ENCODE peak calls at places on chromosomes 7 and 10, in nine cellular contexts. One of them, this sample, is unnamed. For H3K9me3, the result is how much of the 10 kb centered on the place peaks cover.

GRCh38 chr10:132542086-132542775 is 4.6 kb downstream of the INPP5A start:
- DNase-seq in upper lobe of right lung: no peak
- DNase-seq in WERI-Rb-1: no peak
- DNase-seq in iPS DF 6.9: no peak
- DNase-seq in OCI-LY7: no peak
- DNase-seq in heart right ventricle: no peak
- DNase-seq in heart left ventricle: no peak
- DNase-seq in neuronal stem cell: no peak
- DNase-seq in hepatocyte: no peak
- DNase-seq in this sample: peak

GRCh38 chr10:119668461-119668860 is 17.3 kb downstream of the BAG3 start:
- DNase-seq in upper lobe of right lung: no peak
- DNase-seq in WERI-Rb-1: no peak
- DNase-seq in iPS DF 6.9: no peak
- DNase-seq in OCI-LY7: no peak
- DNase-seq in heart right ventricle: no peak
- DNase-seq in heart left ventricle: no peak
- DNase-seq in neuronal stem cell: no peak
- DNase-seq in hepatocyte: no peak
- DNase-seq in this sample: no peak

GRCh38 chr7:87154166-87154565 is 1.9 kb downstream of the DMTF1 start:
- DNase-seq in upper lobe of right lung: no peak
- DNase-seq in WERI-Rb-1: no peak
- DNase-seq in iPS DF 6.9: no peak
- DNase-seq in OCI-LY7: peak
- DNase-seq in heart right ventricle: no peak
- DNase-seq in heart left ventricle: no peak
- DNase-seq in neuronal stem cell: no peak
- DNase-seq in hepatocyte: no peak
- DNase-seq in this sample: no peak

GRCh38 chr7:43296306-43296705 is 183.9 kb downstream of the HECW1 start:
- DNase-seq in upper lobe of right lung: no peak
- DNase-seq in WERI-Rb-1: no peak
- DNase-seq in iPS DF 6.9: no peak
- DNase-seq in OCI-LY7: no peak
- DNase-seq in heart right ventricle: no peak
- DNase-seq in heart left ventricle: no peak
- DNase-seq in neuronal stem cell: no peak
- DNase-seq in hepatocyte: no peak
- DNase-seq in this sample: no peak

GRCh38 chr10:129756912-129757861 is 206.9 kb downstream of the EBF3 start:
- DNase-seq in upper lobe of right lung: peak
- DNase-seq in WERI-Rb-1: no peak
- DNase-seq in iPS DF 6.9: no peak
- DNase-seq in OCI-LY7: no peak
- DNase-seq in heart right ventricle: no peak
- DNase-seq in heart left ventricle: peak
- DNase-seq in neuronal stem cell: no peak
- DNase-seq in hepatocyte: no peak
- DNase-seq in this sample: no peak

GRCh38 chr10:76621886-76622620 is 1015.6 kb downstream of the KCNMA1 start:
- DNase-seq in upper lobe of right lung: no peak
- DNase-seq in WERI-Rb-1: no peak
- DNase-seq in iPS DF 6.9: no peak
- DNase-seq in OCI-LY7: no peak
- DNase-seq in heart right ventricle: no peak
- DNase-seq in heart left ventricle: no peak
- DNase-seq in neuronal stem cell: no peak
- DNase-seq in hepatocyte: no peak
- DNase-seq in this sample: no peak

GRCh38 chr10:49038711-49039110 is 76.6 kb downstream of the VSTM4 start:
- DNase-seq in upper lobe of right lung: no peak
- DNase-seq in WERI-Rb-1: no peak
- DNase-seq in iPS DF 6.9: no peak
- DNase-seq in OCI-LY7: no peak
- DNase-seq in heart right ventricle: no peak
- DNase-seq in heart left ventricle: no peak
- DNase-seq in neuronal stem cell: no peak
- DNase-seq in hepatocyte: no peak
- DNase-seq in this sample: no peak

GRCh38 chr7:101494602-101495329 is 132.1 kb downstream of the COL26A1 start:
- DNase-seq in upper lobe of right lung: no peak
- DNase-seq in WERI-Rb-1: no peak
- DNase-seq in iPS DF 6.9: no peak
- DNase-seq in OCI-LY7: no peak
- DNase-seq in heart right ventricle: no peak
- DNase-seq in heart left ventricle: no peak
- DNase-seq in neuronal stem cell: no peak
- DNase-seq in hepatocyte: no peak
- DNase-seq in this sample: no peak

GRCh38 chr7:53607961-53608360 is 572.5 kb downstream of the POM121L12 start:
- DNase-seq in upper lobe of right lung: no peak
- DNase-seq in WERI-Rb-1: no peak
- DNase-seq in iPS DF 6.9: no peak
- DNase-seq in OCI-LY7: no peak
- DNase-seq in heart right ventricle: no peak
- DNase-seq in heart left ventricle: no peak
- DNase-seq in neuronal stem cell: no peak
- DNase-seq in hepatocyte: no peak
- DNase-seq in this sample: no peak

GRCh38 chr10:60363187-60363586 is 26.5 kb downstream of the ANK3 start:
- DNase-seq in upper lobe of right lung: no peak
- DNase-seq in WERI-Rb-1: no peak
- DNase-seq in iPS DF 6.9: no peak
- DNase-seq in OCI-LY7: no peak
- DNase-seq in heart right ventricle: no peak
- DNase-seq in heart left ventricle: no peak
- DNase-seq in neuronal stem cell: no peak
- DNase-seq in hepatocyte: no peak
- DNase-seq in this sample: no peak

GRCh38 chr7:113294750-113295149 is 176.4 kb upstream of the SMIM30 start:
- DNase-seq in upper lobe of right lung: no peak
- DNase-seq in WERI-Rb-1: no peak
- DNase-seq in iPS DF 6.9: no peak
- DNase-seq in OCI-LY7: no peak
- DNase-seq in heart right ventricle: no peak
- DNase-seq in heart left ventricle: no peak
- DNase-seq in neuronal stem cell: no peak
- DNase-seq in hepatocyte: no peak
- DNase-seq in this sample: no peak

GRCh38 chr7:130071701-130072622 is 1.6 kb downstream of the KLHDC10 start:
- DNase-seq in upper lobe of right lung: no peak
- DNase-seq in WERI-Rb-1: peak
- DNase-seq in iPS DF 6.9: peak
- DNase-seq in OCI-LY7: peak
- DNase-seq in heart right ventricle: no peak
- DNase-seq in heart left ventricle: peak
- DNase-seq in neuronal stem cell: peak
- DNase-seq in hepatocyte: peak
- DNase-seq in this sample: no peak

GRCh38 chr10:824497-824896 is 107.0 kb downstream of the LARP4B start:
- DNase-seq in upper lobe of right lung: no peak
- DNase-seq in WERI-Rb-1: no peak
- DNase-seq in iPS DF 6.9: no peak
- DNase-seq in OCI-LY7: no peak
- DNase-seq in heart right ventricle: no peak
- DNase-seq in heart left ventricle: no peak
- DNase-seq in neuronal stem cell: no peak
- DNase-seq in hepatocyte: no peak
- DNase-seq in this sample: no peak

GRCh38 chr7:1748076-1748750 is 78.1 kb downstream of the ELFN1 start:
- DNase-seq in upper lobe of right lung: no peak
- DNase-seq in WERI-Rb-1: no peak
- DNase-seq in iPS DF 6.9: no peak
- DNase-seq in OCI-LY7: no peak
- DNase-seq in heart right ventricle: no peak
- DNase-seq in heart left ventricle: no peak
- DNase-seq in neuronal stem cell: no peak
- DNase-seq in hepatocyte: no peak
- DNase-seq in this sample: no peak

GRCh38 chr7:121379930-121380329 is 16.2 kb downstream of the FAM3C start:
- DNase-seq in upper lobe of right lung: no peak
- DNase-seq in WERI-Rb-1: no peak
- DNase-seq in iPS DF 6.9: no peak
- DNase-seq in OCI-LY7: no peak
- DNase-seq in heart right ventricle: no peak
- DNase-seq in heart left ventricle: no peak
- DNase-seq in neuronal stem cell: no peak
- DNase-seq in hepatocyte: no peak
- DNase-seq in this sample: no peak

GRCh38 chr7:55185941-55186609 is 167.3 kb downstream of the EGFR start:
- DNase-seq in upper lobe of right lung: no peak
- DNase-seq in WERI-Rb-1: no peak
- DNase-seq in iPS DF 6.9: no peak
- DNase-seq in OCI-LY7: no peak
- DNase-seq in heart right ventricle: no peak
- DNase-seq in heart left ventricle: no peak
- DNase-seq in neuronal stem cell: no peak
- DNase-seq in hepatocyte: peak
- DNase-seq in this sample: peak

GRCh38 chr7:147240468-147240867 is 1123.9 kb downstream of the CNTNAP2 start:
- DNase-seq in upper lobe of right lung: no peak
- DNase-seq in WERI-Rb-1: no peak
- DNase-seq in iPS DF 6.9: no peak
- DNase-seq in OCI-LY7: no peak
- DNase-seq in heart right ventricle: no peak
- DNase-seq in heart left ventricle: no peak
- DNase-seq in neuronal stem cell: no peak
- DNase-seq in hepatocyte: no peak
- DNase-seq in this sample: no peak

GRCh38 chr10:86757110-86757790 is 831 bp downstream of the BMPR1A start:
- DNase-seq in upper lobe of right lung: peak
- DNase-seq in WERI-Rb-1: peak
- DNase-seq in iPS DF 6.9: no peak
- DNase-seq in OCI-LY7: no peak
- DNase-seq in heart right ventricle: peak
- DNase-seq in heart left ventricle: peak
- DNase-seq in neuronal stem cell: peak
- DNase-seq in hepatocyte: peak
- DNase-seq in this sample: no peak

GRCh38 chr10:117570880-117571279 is 28.3 kb downstream of the EMX2 start:
- DNase-seq in upper lobe of right lung: no peak
- DNase-seq in WERI-Rb-1: no peak
- DNase-seq in iPS DF 6.9: no peak
- DNase-seq in OCI-LY7: no peak
- DNase-seq in heart right ventricle: no peak
- DNase-seq in heart left ventricle: no peak
- DNase-seq in neuronal stem cell: no peak
- DNase-seq in hepatocyte: no peak
- DNase-seq in this sample: no peak

GRCh38 chr10:67464278-67464677 is 231.7 kb downstream of the CTNNA3 start:
- DNase-seq in upper lobe of right lung: no peak
- DNase-seq in WERI-Rb-1: no peak
- DNase-seq in iPS DF 6.9: no peak
- DNase-seq in OCI-LY7: no peak
- DNase-seq in heart right ventricle: no peak
- DNase-seq in heart left ventricle: no peak
- DNase-seq in neuronal stem cell: no peak
- DNase-seq in hepatocyte: no peak
- DNase-seq in this sample: no peak

GRCh38 chr10:77969029-77969635 is 42.6 kb upstream of the DLG5 start:
- DNase-seq in upper lobe of right lung: no peak
- DNase-seq in WERI-Rb-1: peak
- DNase-seq in iPS DF 6.9: no peak
- DNase-seq in OCI-LY7: no peak
- DNase-seq in heart right ventricle: no peak
- DNase-seq in heart left ventricle: no peak
- DNase-seq in neuronal stem cell: no peak
- DNase-seq in hepatocyte: no peak
- DNase-seq in this sample: no peak

GRCh38 chr10:35306852-35307251 is 29.5 kb upstream of the CCNY start:
- DNase-seq in upper lobe of right lung: peak
- DNase-seq in WERI-Rb-1: no peak
- DNase-seq in iPS DF 6.9: no peak
- DNase-seq in OCI-LY7: no peak
- DNase-seq in heart right ventricle: no peak
- DNase-seq in heart left ventricle: no peak
- DNase-seq in neuronal stem cell: no peak
- DNase-seq in hepatocyte: peak
- DNase-seq in this sample: peak

GRCh38 chr10:132646443-132647097 is 109.0 kb downstream of the INPP5A start:
- DNase-seq in upper lobe of right lung: peak
- DNase-seq in WERI-Rb-1: no peak
- DNase-seq in iPS DF 6.9: no peak
- DNase-seq in OCI-LY7: no peak
- DNase-seq in heart right ventricle: no peak
- DNase-seq in heart left ventricle: peak
- DNase-seq in neuronal stem cell: no peak
- DNase-seq in hepatocyte: no peak
- DNase-seq in this sample: peak

GRCh38 chr7:111802194-111802785 is 240.0 kb upstream of the IMMP2L start:
- DNase-seq in upper lobe of right lung: no peak
- DNase-seq in WERI-Rb-1: no peak
- DNase-seq in iPS DF 6.9: no peak
- DNase-seq in OCI-LY7: no peak
- DNase-seq in heart right ventricle: no peak
- DNase-seq in heart left ventricle: no peak
- DNase-seq in neuronal stem cell: no peak
- DNase-seq in hepatocyte: no peak
- DNase-seq in this sample: no peak
- H3K9me3 ChIP-seq in upper lobe of right lung: under half
- H3K9me3 ChIP-seq in WERI-Rb-1: under half
- H3K9me3 ChIP-seq in iPS DF 6.9: under half
- H3K9me3 ChIP-seq in OCI-LY7: under half
- H3K9me3 ChIP-seq in heart right ventricle: under half
- H3K9me3 ChIP-seq in heart left ventricle: under half
- H3K9me3 ChIP-seq in neuronal stem cell: under half
- H3K9me3 ChIP-seq in hepatocyte: under half
- H3K9me3 ChIP-seq in this sample: under half

GRCh38 chr10:125161570-125162139 is 1.3 kb upstream of the CTBP2 start:
- DNase-seq in upper lobe of right lung: peak
- DNase-seq in WERI-Rb-1: no peak
- DNase-seq in iPS DF 6.9: no peak
- DNase-seq in OCI-LY7: no peak
- DNase-seq in heart right ventricle: peak
- DNase-seq in heart left ventricle: no peak
- DNase-seq in neuronal stem cell: no peak
- DNase-seq in hepatocyte: peak
- DNase-seq in this sample: no peak
- H3K27ac ChIP-seq in upper lobe of right lung: peak
- H3K27ac ChIP-seq in WERI-Rb-1: peak
- H3K27ac ChIP-seq in iPS DF 6.9: no peak
- H3K27ac ChIP-seq in OCI-LY7: no peak
- H3K27ac ChIP-seq in heart right ventricle: peak
- H3K27ac ChIP-seq in heart left ventricle: peak
- H3K27ac ChIP-seq in neuronal stem cell: peak
- H3K27ac ChIP-seq in hepatocyte: peak
- H3K27ac ChIP-seq in this sample: peak

GRCh38 chr7:144827581-144828139 is 8.2 kb downstream of the TPK1 start:
- DNase-seq in upper lobe of right lung: no peak
- DNase-seq in WERI-Rb-1: peak
- DNase-seq in iPS DF 6.9: no peak
- DNase-seq in OCI-LY7: no peak
- DNase-seq in heart right ventricle: no peak
- DNase-seq in heart left ventricle: no peak
- DNase-seq in neuronal stem cell: no peak
- DNase-seq in hepatocyte: peak
- DNase-seq in this sample: no peak
- H3K4me3 ChIP-seq in upper lobe of right lung: no peak
- H3K4me3 ChIP-seq in WERI-Rb-1: no peak
- H3K4me3 ChIP-seq in iPS DF 6.9: no peak
- H3K4me3 ChIP-seq in OCI-LY7: peak
- H3K4me3 ChIP-seq in heart right ventricle: no peak
- H3K4me3 ChIP-seq in heart left ventricle: no peak
- H3K4me3 ChIP-seq in neuronal stem cell: no peak
- H3K4me3 ChIP-seq in hepatocyte: no peak
- H3K4me3 ChIP-seq in this sample: no peak

GRCh38 chr7:464177-464711 is 55.4 kb downstream of the PDGFA start:
- DNase-seq in upper lobe of right lung: peak
- DNase-seq in WERI-Rb-1: no peak
- DNase-seq in iPS DF 6.9: no peak
- DNase-seq in OCI-LY7: no peak
- DNase-seq in heart right ventricle: no peak
- DNase-seq in heart left ventricle: no peak
- DNase-seq in neuronal stem cell: no peak
- DNase-seq in hepatocyte: no peak
- DNase-seq in this sample: peak
- H3K9me3 ChIP-seq in upper lobe of right lung: under half
- H3K9me3 ChIP-seq in WERI-Rb-1: under half
- H3K9me3 ChIP-seq in iPS DF 6.9: under half
- H3K9me3 ChIP-seq in OCI-LY7: under half
- H3K9me3 ChIP-seq in heart right ventricle: under half
- H3K9me3 ChIP-seq in heart left ventricle: under half
- H3K9me3 ChIP-seq in neuronal stem cell: under half
- H3K9me3 ChIP-seq in hepatocyte: under half
- H3K9me3 ChIP-seq in this sample: under half

This sample was measured in RWPE2.